ENCODE peak calls at places on chromosomes 6 and 20, in four cellular contexts. T is cardiac muscle cell, E is adrenal gland, Q is EH. G is an unnamed sample.

GRCh38 chr20:8749986-8750385 is 318.9 kb upstream of the PLCB4 start:
- DNase-seq in E (no peak), Q (peak; percentile 69), T (no peak), G (no peak)

GRCh38 chr6:170174124-170174770 is 116.6 kb downstream of the DLL1 start:
- DNase-seq in E (peak; percentile 35), T (no peak), Q (no peak), G (no peak)

GRCh38 chr6:121652726-121653623 is 217.5 kb downstream of the GJA1 start:
- DNase-seq in Q (peak; percentile 88), T (no peak), E (peak; percentile 77), G (no peak)

GRCh38 chr6:134173007-134173690 is 120.7 kb upstream of the SLC2A12 start:
- DNase-seq in E (no peak), Q (peak; percentile 22), T (no peak), G (no peak)

GRCh38 chr6:33288141-33288941 is 698 bp downstream of the WDR46 start:
- DNase-seq in T (no peak), Q (no peak), E (no peak), G (no peak)

GRCh38 chr6:154705471-154706113 is 27.6 kb upstream of the SCAF8 start:
- DNase-seq in E (no peak), T (no peak), Q (peak; percentile 25), G (no peak)

GRCh38 chr20:44057698-44058675 is 129.0 kb downstream of the JPH2 start:
- DNase-seq in E (no peak), T (no peak), Q (peak; percentile 47), G (no peak)

GRCh38 chr6:5141046-5141445 is 55.9 kb downstream of the PPP1R3G start:
- DNase-seq in Q (no peak), T (no peak), E (no peak), G (no peak)

GRCh38 chr20:17345321-17345720 is 118.5 kb downstream of the PCSK2 start:
- DNase-seq in Q (no peak), T (no peak), E (no peak), G (no peak)

GRCh38 chr6:15533379-15534044 is 129.3 kb downstream of the DTNBP1 start:
- DNase-seq in Q (peak; percentile 20), T (no peak), E (no peak), G (no peak)

GRCh38 chr6:14079971-14080370 is 37.6 kb upstream of the CD83 start:
- DNase-seq in Q (no peak), T (no peak), E (no peak), G (no peak)

GRCh38 chr20:1951436-1952115 is 42.3 kb downstream of the PDYN start:
- DNase-seq in E (no peak), Q (no peak), T (no peak), G (no peak)

GRCh38 chr6:36563237-36563927 is 16.1 kb upstream of the STK38 start:
- DNase-seq in T (peak; percentile 11), E (no peak), Q (no peak), G (no peak)

GRCh38 chr6:119814609-119815400 is 465.2 kb upstream of the MAN1A1 start:
- DNase-seq in Q (no peak), E (no peak), T (no peak), G (no peak)

GRCh38 chr20:49510562-49511117 is 28.2 kb upstream of the KCNB1 start:
- DNase-seq in Q (peak; percentile 91), E (peak; percentile 13), T (no peak), G (no peak)

GRCh38 chr6:133567656-133568055 is 321.3 kb upstream of the TCF21 start:
- DNase-seq in E (no peak), Q (peak; percentile 28), T (no peak), G (no peak)

GRCh38 chr6:37665309-37665708 is 32.4 kb downstream of the MDGA1 start:
- DNase-seq in E (no peak), Q (no peak), T (peak; percentile 68), G (no peak)

GRCh38 chr6:50443144-50443543 is 270.2 kb upstream of the TFAP2D start:
- DNase-seq in E (no peak), Q (no peak), T (no peak), G (no peak)

GRCh38 chr6:88662163-88662580 is 301.2 kb downstream of the RNGTT start:
- DNase-seq in E (no peak), T (no peak), Q (no peak), G (no peak)

GRCh38 chr20:16049478-16050093 is 523.7 kb downstream of the KIF16B start:
- DNase-seq in Q (no peak), E (no peak), T (no peak), G (no peak)

GRCh38 chr20:57877995-57878394 is 168.2 kb upstream of the PMEPA1 start:
- DNase-seq in Q (no peak), T (no peak), E (no peak), G (no peak)

GRCh38 chr20:47441774-47442150 is 59.9 kb upstream of the NCOA3 start:
- DNase-seq in T (no peak), E (no peak), Q (no peak), G (no peak)